ENCODE peak calls at places on chromosome 11, in eight cellular contexts. V is NCI-H446 treated with DMSO at 0.1 percent for 48 hours; L is germinal center; O is fibroblast of lung; H is stimulated activated effector memory CD8-positive, alpha-beta T cell treated with anti-CD3 and anti-CD28 coated beads, Interleukin-12 subunit alpha, Interleukin-12 subunit beta, amount 100 ng/mL, for 72 hours; I is CD4-positive, alpha-beta memory T cell; F is brain microvascular endothelial cell; U is colonic mucosa. M is an unnamed sample.
A peak's percentile ranks its signal among the peaks of the same experiment; 100 is the strongest.

GRCh38 chr11:94658888-94659287 is 91.7 kb downstream of the PIWIL4 start:
- DNase-seq in V (no peak), I (no peak), U (no peak), O (no peak), L (no peak), F (no peak), H (no peak), M (no peak)

GRCh38 chr11:126317681-126318641 is 14.1 kb downstream of the DCPS start:
- DNase-seq in O (peak; percentile 91), H (no peak), V (peak; percentile 49), F (peak; percentile 68), U (peak; percentile 46), I (peak; percentile 19), L (no peak), M (peak; percentile 47)

GRCh38 chr11:76793391-76793811 is 10.2 kb downstream of the TSKU start:
- DNase-seq in V (no peak), F (no peak), H (no peak), I (no peak), O (no peak), U (no peak), L (no peak), M (peak; percentile 83)

GRCh38 chr11:45791524-45791923 is 13.4 kb upstream of the SLC35C1 start:
- DNase-seq in O (no peak), U (no peak), F (no peak), L (no peak), H (no peak), I (no peak), V (no peak), M (no peak)

GRCh38 chr11:26766996-26767395 is 45.1 kb upstream of the SLC5A12 start:
- DNase-seq in F (no peak), O (peak; percentile 15), V (no peak), L (no peak), H (no peak), U (no peak), I (no peak), M (no peak)

GRCh38 chr11:16992846-16993245 is 21.4 kb downstream of the PLEKHA7 start:
- DNase-seq in I (no peak), F (no peak), U (no peak), H (no peak), L (no peak), O (no peak), V (no peak), M (no peak)

GRCh38 chr11:78801161-78801884 is 226.7 kb upstream of the NARS2 start:
- DNase-seq in I (no peak), U (peak; percentile 50), V (peak; percentile 32), H (no peak), L (no peak), F (peak; percentile 92), O (peak; percentile 98), M (no peak)

GRCh38 chr11:1669546-1670218 is 27.3 kb upstream of the KRTAP5-6 start:
- DNase-seq in L (no peak), F (no peak), U (no peak), V (no peak), H (no peak), O (no peak), I (no peak), M (no peak)

GRCh38 chr11:134652586-134653255 is 240.7 kb upstream of the B3GAT1 start:
- DNase-seq in H (no peak), F (no peak), O (no peak), I (no peak), V (no peak), L (no peak), U (peak; percentile 1), M (no peak)

GRCh38 chr11:120904116-120904515 is 119.8 kb upstream of the TBCEL start:
- DNase-seq in O (no peak), V (no peak), F (no peak), L (no peak), I (no peak), H (no peak), U (no peak), M (no peak)

GRCh38 chr11:86519064-86519911 is 144.6 kb downstream of the CCDC81 start:
- DNase-seq in U (no peak), I (no peak), L (no peak), H (no peak), O (peak; percentile 72), V (peak; percentile 58), F (peak; percentile 74), M (no peak)

GRCh38 chr11:63869171-63869591 is 30.3 kb downstream of the MARK2 start:
- DNase-seq in H (no peak), V (no peak), F (no peak), O (no peak), U (peak; percentile 84), I (no peak), L (no peak), M (no peak)

GRCh38 chr11:119739021-119739703 is 10.2 kb upstream of the NECTIN1 start:
- DNase-seq in F (no peak), L (no peak), V (no peak), O (no peak), I (no peak), U (peak; percentile 83), H (no peak), M (no peak)

GRCh38 chr11:94658386-94658785 is 91.2 kb downstream of the PIWIL4 start:
- DNase-seq in O (no peak), V (no peak), L (no peak), F (no peak), U (no peak), I (no peak), H (no peak), M (no peak)

GRCh38 chr11:72814831-72815618 is 814 bp downstream of the ATG16L2 start:
- DNase-seq in V (peak; percentile 45), F (peak; percentile 53), O (peak; percentile 56), U (peak; percentile 62), L (peak; percentile 64), H (no peak), I (no peak), M (peak; percentile 87)

GRCh38 chr11:113867843-113868503 is 7.4 kb downstream of the USP28 start:
- DNase-seq in V (no peak), I (no peak), L (no peak), F (no peak), U (no peak), O (no peak), H (no peak), M (no peak)

GRCh38 chr11:47586456-47586855 is at the start of gene FAM180B:
- DNase-seq in I (no peak), U (no peak), V (no peak), O (no peak), L (no peak), H (no peak), F (no peak), M (no peak)

GRCh38 chr11:57542582-57542981 is 5.2 kb downstream of the SMTNL1 start:
- DNase-seq in V (no peak), U (no peak), O (no peak), F (no peak), I (no peak), L (no peak), H (no peak), M (no peak)

GRCh38 chr11:12269104-12269441 is 108.3 kb upstream of the PARVA start:
- DNase-seq in O (no peak), V (no peak), I (no peak), L (no peak), U (peak; percentile 40), H (no peak), F (no peak), M (peak; percentile 83)

GRCh38 chr11:74446445-74446844 is 20.9 kb downstream of the KCNE3 start:
- DNase-seq in O (no peak), F (no peak), I (no peak), U (no peak), L (no peak), V (no peak), H (no peak), M (no peak)

GRCh38 chr11:60251485-60252207 is 8.7 kb upstream of the MS4A4E start:
- DNase-seq in O (peak; percentile 21), H (no peak), U (no peak), V (no peak), L (no peak), I (no peak), F (peak; percentile 2), M (peak; percentile 31)

GRCh38 chr11:65851083-65851579 is 6.8 kb downstream of the CFL1 start:
- DNase-seq in H (no peak), I (no peak), L (peak; percentile 57), O (no peak), V (no peak), U (peak; percentile 55), F (no peak), M (peak; percentile 67)

GRCh38 chr11:124953753-124954624 is at the start of gene CCDC15:
- DNase-seq in O (peak; percentile 96), H (peak; percentile 78), I (peak; percentile 94), F (peak; percentile 95), U (peak; percentile 99), L (peak; percentile 92), V (peak; percentile 97), M (peak; percentile 98)

GRCh38 chr11:73152861-73153483 is 10.9 kb upstream of the FCHSD2 start:
- DNase-seq in H (no peak), L (peak; percentile 84), O (no peak), I (peak; percentile 46), V (no peak), U (no peak), F (no peak), M (no peak)

GRCh38 chr11:115808351-115808940 is 304.2 kb upstream of the CADM1 start:
- DNase-seq in L (no peak), I (no peak), V (no peak), H (no peak), O (no peak), F (no peak), U (no peak), M (no peak)

GRCh38 chr11:70661763-70662501 is 263.6 kb downstream of the CTTN start:
- DNase-seq in H (no peak), U (no peak), F (no peak), I (no peak), L (no peak), V (no peak), O (no peak), M (no peak)

GRCh38 chr11:67286621-67287333 is 2.3 kb upstream of the ANKRD13D start:
- DNase-seq in U (no peak), H (no peak), V (no peak), I (no peak), O (no peak), L (no peak), F (no peak), M (no peak)

GRCh38 chr11:12275818-12276217 is 101.6 kb upstream of the PARVA start:
- DNase-seq in F (no peak), V (no peak), L (no peak), I (no peak), H (no peak), U (no peak), O (no peak), M (no peak)

GRCh38 chr11:84117394-84117793 is 831.2 kb upstream of the CCDC90B start:
- DNase-seq in H (no peak), I (no peak), O (peak; percentile 3), V (no peak), F (peak; percentile 47), L (no peak), U (no peak), M (peak; percentile 13)

GRCh38 chr11:70756341-70756740 is 358.0 kb downstream of the CTTN start:
- DNase-seq in I (no peak), O (no peak), H (no peak), U (no peak), V (no peak), L (no peak), F (no peak), M (no peak)

GRCh38 chr11:36091256-36091811 is 147.5 kb downstream of the LDLRAD3 start:
- DNase-seq in L (no peak), O (peak; percentile 86), F (peak; percentile 65), U (no peak), V (no peak), I (no peak), H (no peak), M (peak; percentile 68)

GRCh38 chr11:107834995-107835394 is 23.6 kb downstream of the SLC35F2 start:
- DNase-seq in H (no peak), L (no peak), U (no peak), V (no peak), O (no peak), I (no peak), F (no peak), M (no peak)

GRCh38 chr11:67352546-67353316 is 615 bp downstream of the POLD4 start:
- DNase-seq in V (no peak), F (no peak), I (no peak), L (peak; percentile 79), U (peak; percentile 59), O (no peak), H (no peak), M (no peak)

GRCh38 chr11:128465946-128466688 is 121.2 kb downstream of the ETS1 start:
- DNase-seq in H (no peak), V (no peak), U (no peak), F (no peak), L (no peak), I (no peak), O (no peak), M (no peak)